ENCODE peak calls at places on chromosomes 3 and 15, in ten cellular contexts. N is HTR-8/SVneo; G is mesendoderm; B is cerebellar cortex; K is CD8-positive, alpha-beta T cell; V is fibroblast of pulmonary artery; F is DMS 273 treated with DMSO at 0.1 percent for 48 hours; R is ACHN; Q is T-helper 9 cell; D is activated T-helper 2 cell treated with anti-CD3 and anti-CD28 coated beads, Interferon-gamma antibody, Interleukin-2, Interleukin-4, amounts not matched to agents 10 μg/mL and 5 μg/mL and 100 μg/mL, durations not matched to agents 14 hours and 24 hours and 36 hours. L is an unnamed sample.

GRCh38 chr3:113631143-113631542 is 65.3 kb downstream of the USF3 start:
- DNase-seq in N (no peak), G (no peak), B (no peak), K (no peak), V (no peak), F (no peak), R (no peak), Q (no peak), D (no peak), L (no peak)

GRCh38 chr15:41983621-41984571 is 11.5 kb upstream of the EHD4 start:
- DNase-seq in N (no peak), G (no peak), B (no peak), K (no peak), V (no peak), F (no peak), R (no peak), Q (no peak), D (no peak), L (no peak)

GRCh38 chr3:81214626-81215025 is 546.8 kb downstream of the GBE1 start:
- DNase-seq in N (no peak), G (no peak), B (no peak), K (no peak), V (no peak), F (no peak), R (no peak), Q (no peak), D (no peak), L (no peak)

GRCh38 chr3:109035082-109035481 is 81.4 kb upstream of the GUCA1C start:
- DNase-seq in N (no peak), G (no peak), B (no peak), K (no peak), V (no peak), F (no peak), R (no peak), Q (no peak), D (no peak), L (no peak)

GRCh38 chr3:43770426-43771103 is 79.8 kb downstream of the ABHD5 start:
- DNase-seq in N (peak; percentile 33), G (no peak), B (peak; percentile 55), K (no peak), V (peak; percentile 36), F (no peak), R (no peak), Q (peak; percentile 21), D (no peak), L (peak; percentile 79)

GRCh38 chr15:89825264-89825940 is 10.8 kb upstream of the ANPEP start:
- DNase-seq in N (no peak), G (no peak), B (no peak), K (no peak), V (no peak), F (no peak), R (no peak), Q (no peak), D (no peak), L (no peak)

GRCh38 chr15:81297147-81297572 is 26.8 kb downstream of the STARD5 start:
- DNase-seq in N (peak; percentile 22), G (no peak), B (no peak), K (no peak), V (peak; percentile 59), F (no peak), R (peak; percentile 42), Q (no peak), D (no peak), L (peak; percentile 43)

GRCh38 chr3:182682263-182683229 is 110.8 kb upstream of the ATP11B start:
- DNase-seq in N (peak; percentile 28), G (peak; percentile 80), B (peak; percentile 7), K (peak; percentile 37), V (peak; percentile 43), F (peak; percentile 25), R (peak; percentile 53), Q (peak; percentile 29), D (peak; percentile 54), L (peak; percentile 22)

GRCh38 chr3:47000922-47001730 is 21.7 kb downstream of the NBEAL2 start:
- DNase-seq in N (no peak), G (no peak), B (no peak), K (no peak), V (no peak), F (no peak), R (no peak), Q (no peak), D (no peak), L (no peak)

GRCh38 chr3:64740232-64740631 is 52.4 kb upstream of the ADAMTS9 start:
- DNase-seq in N (no peak), G (no peak), B (no peak), K (no peak), V (peak; percentile 58), F (no peak), R (no peak), Q (no peak), D (no peak), L (no peak)

GRCh38 chr15:75193976-75194375 is 7.7 kb upstream of the C15orf39 start:
- DNase-seq in N (no peak), G (no peak), B (no peak), K (no peak), V (no peak), F (no peak), R (no peak), Q (no peak), D (no peak), L (no peak)

GRCh38 chr3:901953-902778 is 190.7 kb upstream of the CNTN6 start:
- DNase-seq in N (no peak), G (no peak), B (no peak), K (no peak), V (peak; percentile 21), F (no peak), R (peak; percentile 36), Q (no peak), D (no peak), L (peak; percentile 10)

GRCh38 chr3:160981217-160981938 is 123.8 kb downstream of the B3GALNT1 start:
- DNase-seq in N (no peak), G (no peak), B (no peak), K (peak; percentile 1), V (peak; percentile 51), F (no peak), R (no peak), Q (no peak), D (no peak), L (no peak)

GRCh38 chr3:121817753-121818152 is 17.1 kb downstream of the IQCB1 start:
- DNase-seq in N (no peak), G (no peak), B (no peak), K (no peak), V (peak; percentile 1), F (no peak), R (no peak), Q (no peak), D (no peak), L (no peak)

L was measured in A549.